ENCODE peak calls at places on chromosomes 13 and 19, in ten cellular contexts. One of them, this sample, is unnamed.

GRCh38 chr19:58513213-58513693 is 1.5 kb upstream of the SLC27A5 start:
- ATAC-seq in stimulated activated naive CD8-positive, alpha-beta T cell treated with anti-CD3 and anti-CD28 coated beads, Interleukin-15, amount 100 ng/mL, for 72 hours: peak; percentile 2
- ATAC-seq in natural killer cell: no peak
- ATAC-seq in heart right ventricle: no peak
- ATAC-seq in effector memory CD8-positive, alpha-beta T cell: no peak
- ATAC-seq in right cardiac atrium: no peak
- ATAC-seq in GM12878: peak; percentile 1
- ATAC-seq in upper lobe of right lung: no peak
- ATAC-seq in aorta: no peak
- ATAC-seq in activated T-cell treated with anti-CD3 and anti-CD28 coated beads, Interleukin-2, amount 50 U/mL, for 4 hours: no peak
- ATAC-seq in this sample: peak; percentile 2

GRCh38 chr13:54950546-54950945 is 1921.9 kb downstream of the OLFM4 start:
- ATAC-seq in stimulated activated naive CD8-positive, alpha-beta T cell treated with anti-CD3 and anti-CD28 coated beads, Interleukin-15, amount 100 ng/mL, for 72 hours: no peak
- ATAC-seq in natural killer cell: no peak
- ATAC-seq in heart right ventricle: no peak
- ATAC-seq in effector memory CD8-positive, alpha-beta T cell: no peak
- ATAC-seq in right cardiac atrium: no peak
- ATAC-seq in GM12878: no peak
- ATAC-seq in upper lobe of right lung: no peak
- ATAC-seq in aorta: no peak
- ATAC-seq in activated T-cell treated with anti-CD3 and anti-CD28 coated beads, Interleukin-2, amount 50 U/mL, for 4 hours: no peak
- ATAC-seq in this sample: no peak

GRCh38 chr19:39398297-39398864 is 7.2 kb downstream of the MED29 start:
- ATAC-seq in stimulated activated naive CD8-positive, alpha-beta T cell treated with anti-CD3 and anti-CD28 coated beads, Interleukin-15, amount 100 ng/mL, for 72 hours: no peak
- ATAC-seq in natural killer cell: no peak
- ATAC-seq in heart right ventricle: peak; percentile 13
- ATAC-seq in effector memory CD8-positive, alpha-beta T cell: no peak
- ATAC-seq in right cardiac atrium: peak; percentile 6
- ATAC-seq in GM12878: peak; percentile 35
- ATAC-seq in upper lobe of right lung: peak; percentile 47
- ATAC-seq in aorta: no peak
- ATAC-seq in activated T-cell treated with anti-CD3 and anti-CD28 coated beads, Interleukin-2, amount 50 U/mL, for 4 hours: peak; percentile 10
- ATAC-seq in this sample: peak; percentile 30

GRCh38 chr13:28658539-28658795 is 463 bp upstream of the POMP start:
- ATAC-seq in stimulated activated naive CD8-positive, alpha-beta T cell treated with anti-CD3 and anti-CD28 coated beads, Interleukin-15, amount 100 ng/mL, for 72 hours: no peak
- ATAC-seq in natural killer cell: peak; percentile 1
- ATAC-seq in heart right ventricle: no peak
- ATAC-seq in effector memory CD8-positive, alpha-beta T cell: peak; percentile 0
- ATAC-seq in right cardiac atrium: peak; percentile 18
- ATAC-seq in GM12878: peak; percentile 26
- ATAC-seq in upper lobe of right lung: no peak
- ATAC-seq in aorta: peak; percentile 36
- ATAC-seq in activated T-cell treated with anti-CD3 and anti-CD28 coated beads, Interleukin-2, amount 50 U/mL, for 4 hours: no peak
- ATAC-seq in this sample: no peak

GRCh38 chr13:51223284-51224270 is 1.4 kb downstream of the FAM124A start:
- ATAC-seq in stimulated activated naive CD8-positive, alpha-beta T cell treated with anti-CD3 and anti-CD28 coated beads, Interleukin-15, amount 100 ng/mL, for 72 hours: no peak
- ATAC-seq in natural killer cell: no peak
- ATAC-seq in heart right ventricle: peak; percentile 36
- ATAC-seq in effector memory CD8-positive, alpha-beta T cell: no peak
- ATAC-seq in right cardiac atrium: peak; percentile 18
- ATAC-seq in GM12878: no peak
- ATAC-seq in upper lobe of right lung: no peak
- ATAC-seq in aorta: no peak
- ATAC-seq in activated T-cell treated with anti-CD3 and anti-CD28 coated beads, Interleukin-2, amount 50 U/mL, for 4 hours: no peak
- ATAC-seq in this sample: no peak

GRCh38 chr13:48412100-48412556 is 785 bp downstream of the LPAR6 start:
- ATAC-seq in stimulated activated naive CD8-positive, alpha-beta T cell treated with anti-CD3 and anti-CD28 coated beads, Interleukin-15, amount 100 ng/mL, for 72 hours: peak; percentile 42
- ATAC-seq in natural killer cell: peak; percentile 56
- ATAC-seq in heart right ventricle: no peak
- ATAC-seq in effector memory CD8-positive, alpha-beta T cell: peak; percentile 30
- ATAC-seq in right cardiac atrium: no peak
- ATAC-seq in GM12878: peak; percentile 67
- ATAC-seq in upper lobe of right lung: peak; percentile 53
- ATAC-seq in aorta: peak; percentile 55
- ATAC-seq in activated T-cell treated with anti-CD3 and anti-CD28 coated beads, Interleukin-2, amount 50 U/mL, for 4 hours: peak; percentile 60
- ATAC-seq in this sample: peak; percentile 70

GRCh38 chr13:48266150-48266549 is 33.1 kb downstream of the ITM2B start:
- ATAC-seq in stimulated activated naive CD8-positive, alpha-beta T cell treated with anti-CD3 and anti-CD28 coated beads, Interleukin-15, amount 100 ng/mL, for 72 hours: peak; percentile 76
- ATAC-seq in natural killer cell: no peak
- ATAC-seq in heart right ventricle: no peak
- ATAC-seq in effector memory CD8-positive, alpha-beta T cell: no peak
- ATAC-seq in right cardiac atrium: no peak
- ATAC-seq in GM12878: no peak
- ATAC-seq in upper lobe of right lung: no peak
- ATAC-seq in aorta: no peak
- ATAC-seq in activated T-cell treated with anti-CD3 and anti-CD28 coated beads, Interleukin-2, amount 50 U/mL, for 4 hours: peak; percentile 63
- ATAC-seq in this sample: peak; percentile 72

GRCh38 chr19:50417138-50417849 is 1.4 kb upstream of the SPIB start:
- ATAC-seq in stimulated activated naive CD8-positive, alpha-beta T cell treated with anti-CD3 and anti-CD28 coated beads, Interleukin-15, amount 100 ng/mL, for 72 hours: no peak
- ATAC-seq in natural killer cell: no peak
- ATAC-seq in heart right ventricle: peak; percentile 11
- ATAC-seq in effector memory CD8-positive, alpha-beta T cell: no peak
- ATAC-seq in right cardiac atrium: no peak
- ATAC-seq in GM12878: no peak
- ATAC-seq in upper lobe of right lung: no peak
- ATAC-seq in aorta: no peak
- ATAC-seq in activated T-cell treated with anti-CD3 and anti-CD28 coated beads, Interleukin-2, amount 50 U/mL, for 4 hours: no peak
- ATAC-seq in this sample: no peak

GRCh38 chr13:76286178-76286577 is 600.0 kb downstream of the KCTD12 start:
- ATAC-seq in stimulated activated naive CD8-positive, alpha-beta T cell treated with anti-CD3 and anti-CD28 coated beads, Interleukin-15, amount 100 ng/mL, for 72 hours: no peak
- ATAC-seq in natural killer cell: no peak
- ATAC-seq in heart right ventricle: no peak
- ATAC-seq in effector memory CD8-positive, alpha-beta T cell: no peak
- ATAC-seq in right cardiac atrium: no peak
- ATAC-seq in GM12878: no peak
- ATAC-seq in upper lobe of right lung: no peak
- ATAC-seq in aorta: peak; percentile 70
- ATAC-seq in activated T-cell treated with anti-CD3 and anti-CD28 coated beads, Interleukin-2, amount 50 U/mL, for 4 hours: no peak
- ATAC-seq in this sample: no peak

GRCh38 chr13:40446365-40446764 is 220.1 kb downstream of the FOXO1 start:
- ATAC-seq in stimulated activated naive CD8-positive, alpha-beta T cell treated with anti-CD3 and anti-CD28 coated beads, Interleukin-15, amount 100 ng/mL, for 72 hours: no peak
- ATAC-seq in natural killer cell: no peak
- ATAC-seq in heart right ventricle: peak; percentile 28
- ATAC-seq in effector memory CD8-positive, alpha-beta T cell: no peak
- ATAC-seq in right cardiac atrium: no peak
- ATAC-seq in GM12878: no peak
- ATAC-seq in upper lobe of right lung: peak; percentile 27
- ATAC-seq in aorta: no peak
- ATAC-seq in activated T-cell treated with anti-CD3 and anti-CD28 coated beads, Interleukin-2, amount 50 U/mL, for 4 hours: no peak
- ATAC-seq in this sample: no peak

GRCh38 chr13:70330697-70331361 is 222.6 kb upstream of the KLHL1 start:
- ATAC-seq in stimulated activated naive CD8-positive, alpha-beta T cell treated with anti-CD3 and anti-CD28 coated beads, Interleukin-15, amount 100 ng/mL, for 72 hours: no peak
- ATAC-seq in natural killer cell: no peak
- ATAC-seq in heart right ventricle: no peak
- ATAC-seq in effector memory CD8-positive, alpha-beta T cell: no peak
- ATAC-seq in right cardiac atrium: no peak
- ATAC-seq in GM12878: no peak
- ATAC-seq in upper lobe of right lung: no peak
- ATAC-seq in aorta: no peak
- ATAC-seq in activated T-cell treated with anti-CD3 and anti-CD28 coated beads, Interleukin-2, amount 50 U/mL, for 4 hours: no peak
- ATAC-seq in this sample: no peak

GRCh38 chr19:4301590-4302237 is 475 bp downstream of the TMIGD2 start:
- ATAC-seq in stimulated activated naive CD8-positive, alpha-beta T cell treated with anti-CD3 and anti-CD28 coated beads, Interleukin-15, amount 100 ng/mL, for 72 hours: peak; percentile 34
- ATAC-seq in natural killer cell: no peak
- ATAC-seq in heart right ventricle: no peak
- ATAC-seq in effector memory CD8-positive, alpha-beta T cell: peak; percentile 25
- ATAC-seq in right cardiac atrium: no peak
- ATAC-seq in GM12878: no peak
- ATAC-seq in upper lobe of right lung: no peak
- ATAC-seq in aorta: no peak
- ATAC-seq in activated T-cell treated with anti-CD3 and anti-CD28 coated beads, Interleukin-2, amount 50 U/mL, for 4 hours: no peak
- ATAC-seq in this sample: no peak

GRCh38 chr19:47445937-47446402 is 25.7 kb downstream of the SLC8A2 start:
- ATAC-seq in stimulated activated naive CD8-positive, alpha-beta T cell treated with anti-CD3 and anti-CD28 coated beads, Interleukin-15, amount 100 ng/mL, for 72 hours: peak; percentile 32
- ATAC-seq in natural killer cell: peak; percentile 82
- ATAC-seq in heart right ventricle: peak; percentile 38
- ATAC-seq in effector memory CD8-positive, alpha-beta T cell: peak; percentile 89
- ATAC-seq in right cardiac atrium: peak; percentile 24
- ATAC-seq in GM12878: peak; percentile 70
- ATAC-seq in upper lobe of right lung: peak; percentile 63
- ATAC-seq in aorta: no peak
- ATAC-seq in activated T-cell treated with anti-CD3 and anti-CD28 coated beads, Interleukin-2, amount 50 U/mL, for 4 hours: peak; percentile 14
- ATAC-seq in this sample: peak; percentile 39

GRCh38 chr19:5138606-5139594 is 170.0 kb downstream of the KDM4B start:
- ATAC-seq in stimulated activated naive CD8-positive, alpha-beta T cell treated with anti-CD3 and anti-CD28 coated beads, Interleukin-15, amount 100 ng/mL, for 72 hours: peak; percentile 91
- ATAC-seq in natural killer cell: peak; percentile 89
- ATAC-seq in heart right ventricle: no peak
- ATAC-seq in effector memory CD8-positive, alpha-beta T cell: peak; percentile 92
- ATAC-seq in right cardiac atrium: peak; percentile 9
- ATAC-seq in GM12878: peak; percentile 86
- ATAC-seq in upper lobe of right lung: peak; percentile 55
- ATAC-seq in aorta: no peak
- ATAC-seq in activated T-cell treated with anti-CD3 and anti-CD28 coated beads, Interleukin-2, amount 50 U/mL, for 4 hours: peak; percentile 73
- ATAC-seq in this sample: peak; percentile 91

GRCh38 chr19:3176715-3177501 is 1.7 kb upstream of the S1PR4 start:
- ATAC-seq in stimulated activated naive CD8-positive, alpha-beta T cell treated with anti-CD3 and anti-CD28 coated beads, Interleukin-15, amount 100 ng/mL, for 72 hours: peak; percentile 67
- ATAC-seq in natural killer cell: peak; percentile 61
- ATAC-seq in heart right ventricle: peak; percentile 17
- ATAC-seq in effector memory CD8-positive, alpha-beta T cell: peak; percentile 67
- ATAC-seq in right cardiac atrium: peak; percentile 28
- ATAC-seq in GM12878: peak; percentile 5
- ATAC-seq in upper lobe of right lung: peak; percentile 82
- ATAC-seq in aorta: peak; percentile 49
- ATAC-seq in activated T-cell treated with anti-CD3 and anti-CD28 coated beads, Interleukin-2, amount 50 U/mL, for 4 hours: peak; percentile 67
- ATAC-seq in this sample: peak; percentile 74

This sample was measured in activated T-helper 17 cell treated with anti-CD3 and anti-CD28 coated beads, Interleukin-2, amount 50 U/mL, for 72 hours.